ENCODE peak calls at places on chromosomes 16 and 17, in five cellular contexts. One of them, this sample, is unnamed. For H3K9me3, the result is how much of the 10 kb centered on the place peaks cover.

GRCh38 chr17:17874478-17874877 is 37.7 kb upstream of the SREBF1 start:
- DNase-seq in testis: no peak
- DNase-seq in body of pancreas: no peak
- DNase-seq in MM.1S: no peak
- DNase-seq in stomach: no peak
- DNase-seq in this sample: no peak

GRCh38 chr17:76924345-76925332 is 56.4 kb downstream of the MGAT5B start:
- DNase-seq in body of pancreas: no peak
- DNase-seq in stomach: no peak
- DNase-seq in MM.1S: no peak
- DNase-seq in testis: no peak
- DNase-seq in this sample: no peak

GRCh38 chr16:51022852-51023251 is 128.2 kb downstream of the SALL1 start:
- DNase-seq in stomach: no peak
- DNase-seq in body of pancreas: no peak
- DNase-seq in MM.1S: no peak
- DNase-seq in testis: no peak
- DNase-seq in this sample: no peak

GRCh38 chr16:7545251-7545650 is 212.6 kb downstream of the RBFOX1 start:
- DNase-seq in MM.1S: no peak
- DNase-seq in testis: no peak
- DNase-seq in stomach: no peak
- DNase-seq in body of pancreas: no peak
- DNase-seq in this sample: no peak

GRCh38 chr16:24504467-24505345 is 34.7 kb upstream of the RBBP6 start:
- DNase-seq in MM.1S: peak
- DNase-seq in stomach: peak
- DNase-seq in testis: peak
- DNase-seq in body of pancreas: peak
- DNase-seq in this sample: peak

GRCh38 chr17:5877948-5878347 is 192.2 kb upstream of the WSCD1 start:
- DNase-seq in testis: peak
- DNase-seq in MM.1S: no peak
- DNase-seq in stomach: no peak
- DNase-seq in body of pancreas: no peak
- DNase-seq in this sample: peak

GRCh38 chr17:58865301-58865700 is 109.6 kb downstream of the PPM1E start:
- DNase-seq in testis: no peak
- DNase-seq in stomach: no peak
- DNase-seq in body of pancreas: no peak
- DNase-seq in MM.1S: no peak
- DNase-seq in this sample: no peak

GRCh38 chr16:74771656-74772315 is 2.8 kb downstream of the FA2H start:
- DNase-seq in body of pancreas: no peak
- DNase-seq in testis: no peak
- DNase-seq in stomach: no peak
- DNase-seq in MM.1S: no peak
- DNase-seq in this sample: no peak

GRCh38 chr16:23278031-23278430 is 24.1 kb upstream of the SCNN1B start:
- DNase-seq in testis: no peak
- DNase-seq in MM.1S: no peak
- DNase-seq in body of pancreas: no peak
- DNase-seq in stomach: no peak
- DNase-seq in this sample: no peak

GRCh38 chr17:7922499-7923289 is 6.6 kb upstream of the RNF227 start:
- DNase-seq in stomach: peak
- DNase-seq in testis: peak
- DNase-seq in MM.1S: peak
- DNase-seq in body of pancreas: peak
- DNase-seq in this sample: peak

GRCh38 chr16:86510465-86511261 is at the start of gene FOXF1:
- DNase-seq in stomach: no peak
- DNase-seq in MM.1S: no peak
- DNase-seq in body of pancreas: no peak
- DNase-seq in testis: no peak
- DNase-seq in this sample: no peak

GRCh38 chr17:64159051-64159590 is 29.2 kb upstream of the ERN1 start:
- DNase-seq in body of pancreas: peak
- DNase-seq in testis: no peak
- DNase-seq in MM.1S: no peak
- DNase-seq in stomach: no peak
- DNase-seq in this sample: no peak

GRCh38 chr17:66508896-66509843 is 206.8 kb downstream of the PRKCA start:
- DNase-seq in stomach: peak
- DNase-seq in testis: no peak
- DNase-seq in body of pancreas: peak
- DNase-seq in MM.1S: no peak
- DNase-seq in this sample: peak

GRCh38 chr17:74994440-74994839 is 7.0 kb downstream of the CDR2L start:
- DNase-seq in testis: no peak
- DNase-seq in stomach: no peak
- DNase-seq in MM.1S: no peak
- DNase-seq in body of pancreas: no peak
- DNase-seq in this sample: no peak

GRCh38 chr16:68689921-68690320 is 44.8 kb downstream of the CDH3 start:
- DNase-seq in MM.1S: no peak
- DNase-seq in body of pancreas: no peak
- DNase-seq in testis: no peak
- DNase-seq in stomach: no peak
- DNase-seq in this sample: no peak

GRCh38 chr16:4599037-4599436 is 15.7 kb downstream of the UBALD1 start:
- DNase-seq in MM.1S: no peak
- DNase-seq in body of pancreas: no peak
- DNase-seq in stomach: no peak
- DNase-seq in testis: no peak
- DNase-seq in this sample: no peak

GRCh38 chr16:66927012-66927436 is 1.7 kb upstream of the RRAD start:
- DNase-seq in body of pancreas: no peak
- DNase-seq in MM.1S: no peak
- DNase-seq in testis: no peak
- DNase-seq in stomach: no peak
- DNase-seq in this sample: peak

GRCh38 chr17:1865252-1866037 is 35.6 kb downstream of the RPA1 start:
- DNase-seq in body of pancreas: peak
- DNase-seq in MM.1S: peak
- DNase-seq in testis: peak
- DNase-seq in stomach: peak
- DNase-seq in this sample: no peak

GRCh38 chr17:78506454-78507309 is 70.5 kb downstream of the DNAH17 start:
- DNase-seq in body of pancreas: no peak
- DNase-seq in testis: no peak
- DNase-seq in stomach: no peak
- DNase-seq in MM.1S: no peak
- DNase-seq in this sample: no peak

GRCh38 chr16:74829637-74830036 is 55.0 kb upstream of the FA2H start:
- DNase-seq in MM.1S: no peak
- DNase-seq in testis: no peak
- DNase-seq in body of pancreas: no peak
- DNase-seq in stomach: no peak
- DNase-seq in this sample: no peak

GRCh38 chr16:74291577-74292208 is 4.9 kb upstream of the PSMD7 start:
- DNase-seq in testis: no peak
- DNase-seq in stomach: no peak
- DNase-seq in body of pancreas: no peak
- DNase-seq in MM.1S: no peak
- DNase-seq in this sample: no peak

GRCh38 chr16:49564577-49565224 is 191.1 kb downstream of the C16orf78 start:
- DNase-seq in MM.1S: no peak
- DNase-seq in testis: no peak
- DNase-seq in stomach: no peak
- DNase-seq in body of pancreas: peak
- DNase-seq in this sample: no peak

GRCh38 chr17:58335061-58335731 is 6.6 kb upstream of the TSPOAP1 start:
- DNase-seq in MM.1S: no peak
- DNase-seq in body of pancreas: no peak
- DNase-seq in testis: peak
- DNase-seq in stomach: no peak
- DNase-seq in this sample: peak

GRCh38 chr16:2979669-2980226 is 498 bp downstream of the PKMYT1 start:
- DNase-seq in stomach: no peak
- DNase-seq in MM.1S: no peak
- DNase-seq in testis: no peak
- DNase-seq in body of pancreas: no peak
- DNase-seq in this sample: no peak

GRCh38 chr17:40251576-40251975 is 32.5 kb downstream of the WIPF2 start:
- DNase-seq in stomach: no peak
- DNase-seq in body of pancreas: no peak
- DNase-seq in testis: no peak
- DNase-seq in MM.1S: no peak
- DNase-seq in this sample: peak

DNA sequence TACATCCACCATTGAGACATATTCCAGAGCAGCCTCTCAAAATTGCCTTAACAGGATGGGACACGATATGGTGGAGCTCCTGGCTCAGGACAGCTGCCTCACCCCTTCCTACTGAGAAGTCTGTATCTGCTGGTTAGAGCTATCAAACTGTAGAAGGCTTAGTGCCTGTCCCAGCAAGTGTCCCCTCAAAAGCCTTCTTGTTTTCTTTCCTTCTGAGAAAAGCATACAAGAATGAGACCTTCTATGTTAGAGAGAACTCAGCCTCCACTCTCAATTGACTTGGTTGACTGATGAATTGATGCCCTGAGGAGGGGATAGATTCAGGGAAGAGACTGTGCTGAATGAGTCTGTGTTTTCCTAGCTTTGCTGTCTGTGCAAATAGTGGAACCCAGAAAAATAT is 2020.9 kb downstream of the TP53TG3F start:
- DNase-seq in testis: no peak
- DNase-seq in stomach: no peak
- DNase-seq in body of pancreas: no peak
- DNase-seq in MM.1S: no peak
- DNase-seq in this sample: no peak
- H3K9me3 ChIP-seq in testis: under half
- H3K9me3 ChIP-seq in stomach: under half
- H3K9me3 ChIP-seq in body of pancreas: under half
- H3K9me3 ChIP-seq in MM.1S: under half
- H3K9me3 ChIP-seq in this sample: under half

GRCh38 chr17:48373882-48374281 is 56.1 kb downstream of the SKAP1 start:
- DNase-seq in MM.1S: no peak
- DNase-seq in testis: no peak
- DNase-seq in body of pancreas: no peak
- DNase-seq in stomach: no peak
- DNase-seq in this sample: no peak
- H3K27ac ChIP-seq in MM.1S: no peak
- H3K27ac ChIP-seq in testis: no peak
- H3K27ac ChIP-seq in body of pancreas: no peak
- H3K27ac ChIP-seq in stomach: no peak
- H3K27ac ChIP-seq in this sample: no peak

GRCh38 chr17:56795510-56795909 is 38.2 kb downstream of the C17orf67 start:
- DNase-seq in MM.1S: no peak
- DNase-seq in stomach: no peak
- DNase-seq in testis: no peak
- DNase-seq in body of pancreas: no peak
- DNase-seq in this sample: no peak
- H3K9me3 ChIP-seq in MM.1S: under half
- H3K9me3 ChIP-seq in stomach: under half
- H3K9me3 ChIP-seq in testis: under half
- H3K9me3 ChIP-seq in body of pancreas: under half
- H3K9me3 ChIP-seq in this sample: under half

GRCh38 chr16:19418200-19418599 is 517 bp downstream of the TMC5 start:
- DNase-seq in MM.1S: no peak
- DNase-seq in testis: no peak
- DNase-seq in body of pancreas: no peak
- DNase-seq in stomach: no peak
- DNase-seq in this sample: no peak
- H3K27ac ChIP-seq in MM.1S: no peak
- H3K27ac ChIP-seq in testis: no peak
- H3K27ac ChIP-seq in body of pancreas: no peak
- H3K27ac ChIP-seq in stomach: peak
- H3K27ac ChIP-seq in this sample: no peak

DNA sequence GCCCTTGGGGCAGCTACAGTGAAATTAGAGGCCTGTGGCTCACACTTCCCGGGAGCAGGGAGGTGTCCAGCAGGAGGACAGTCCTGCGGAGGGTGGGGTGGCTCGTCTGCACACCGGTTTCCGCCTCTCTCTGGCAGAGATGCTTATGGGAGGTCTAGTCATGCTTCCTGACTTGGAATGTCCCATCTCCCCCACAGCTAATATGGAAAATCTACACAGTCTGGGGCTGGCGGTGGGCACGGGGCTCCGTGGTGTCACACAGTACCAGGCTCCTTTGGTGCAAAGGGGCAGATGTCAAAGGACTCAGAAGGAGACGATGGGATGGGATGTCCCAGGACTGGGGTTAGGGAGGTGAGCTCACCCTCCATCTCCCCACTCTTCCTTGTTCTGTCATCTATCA is 44.1 kb upstream of the DOC2B start:
- DNase-seq in testis: no peak
- DNase-seq in stomach: no peak
- DNase-seq in MM.1S: no peak
- DNase-seq in body of pancreas: no peak
- DNase-seq in this sample: no peak
- H3K9me3 ChIP-seq in testis: under half
- H3K9me3 ChIP-seq in stomach: under half
- H3K9me3 ChIP-seq in MM.1S: under half
- H3K9me3 ChIP-seq in body of pancreas: under half
- H3K9me3 ChIP-seq in this sample: under half

DNA sequence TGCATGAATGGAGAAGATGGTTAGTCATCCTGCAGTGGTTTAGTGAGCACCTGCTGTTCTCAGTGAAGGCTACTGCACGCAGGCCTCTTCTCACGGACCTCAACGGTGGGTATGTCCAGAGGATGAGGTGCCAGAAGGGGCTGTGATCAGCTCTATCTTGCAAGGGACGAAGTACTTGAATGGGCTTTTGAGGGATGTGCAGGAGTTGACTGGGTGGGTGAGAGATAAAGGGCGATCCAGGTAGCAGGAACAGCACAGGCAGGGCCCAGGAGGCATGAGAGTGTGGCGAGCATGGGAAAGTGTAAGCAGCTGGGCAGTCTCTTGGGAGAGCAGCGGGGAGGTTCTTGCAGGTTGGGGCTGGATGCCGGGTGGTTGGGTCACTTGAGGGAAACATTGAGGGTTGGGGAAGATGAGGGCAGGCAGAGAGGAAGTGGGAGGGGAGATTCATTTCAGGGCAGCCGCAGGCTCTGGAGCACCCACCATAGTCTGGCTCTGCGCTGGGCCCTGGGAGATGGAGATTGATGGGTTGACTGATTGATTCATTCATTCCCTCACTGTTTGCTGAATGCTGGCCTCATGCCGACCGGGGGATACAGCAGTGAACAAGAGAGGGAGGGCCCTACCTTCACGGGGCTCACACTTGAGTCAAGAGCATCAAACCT is 115.1 kb upstream of the CIBAR2 start:
- DNase-seq in body of pancreas: no peak
- DNase-seq in MM.1S: no peak
- DNase-seq in testis: no peak
- DNase-seq in stomach: no peak
- DNase-seq in this sample: no peak
- H3K27ac ChIP-seq in body of pancreas: no peak
- H3K27ac ChIP-seq in MM.1S: no peak
- H3K27ac ChIP-seq in testis: no peak
- H3K27ac ChIP-seq in stomach: no peak
- H3K27ac ChIP-seq in this sample: no peak

GRCh38 chr17:52982331-52982730 is 823.8 kb upstream of the CA10 start:
- DNase-seq in MM.1S: no peak
- DNase-seq in body of pancreas: no peak
- DNase-seq in stomach: no peak
- DNase-seq in testis: no peak
- DNase-seq in this sample: no peak
- H3K9me3 ChIP-seq in MM.1S: under half
- H3K9me3 ChIP-seq in body of pancreas: under half
- H3K9me3 ChIP-seq in stomach: under half
- H3K9me3 ChIP-seq in testis: under half
- H3K9me3 ChIP-seq in this sample: under half

This sample was measured in thyroid gland.